ENCODE peak calls at places on chromosomes 4 and X, in four cellular contexts. V is cardiac muscle cell, D is AG04449, F is brain microvascular endothelial cell. R is an unnamed sample.

GRCh38 chrX:69028761-69029120 is 136.5 kb downstream of the PJA1 start:
- DNase-seq in D (no peak), V (no peak), F (no peak), R (no peak)

GRCh38 chr4:159390648-159391047 is 287.8 kb downstream of the RAPGEF2 start:
- DNase-seq in D (peak), F (peak), V (no peak), R (peak)

GRCh38 chr4:186400676-186401075 is 134.7 kb downstream of the F11 start:
- DNase-seq in D (no peak), V (no peak), F (peak), R (peak)

GRCh38 chr4:113476800-113477199 is 284.7 kb downstream of the CAMK2D start:
- DNase-seq in V (no peak), F (no peak), D (no peak), R (no peak)

GRCh38 chrX:54891573-54891972 is 29.1 kb upstream of the TRO start:
- DNase-seq in F (peak), V (peak), D (peak), R (peak)

GRCh38 chr4:37767546-37767945 is 58.9 kb upstream of the PGM2 start:
- DNase-seq in F (peak), V (no peak), D (no peak), R (peak)

GRCh38 chr4:170089743-170090666 is at the start of gene AADAT:
- DNase-seq in V (peak), F (peak), D (no peak), R (peak)

GRCh38 chr4:83889802-83890201 is 353.9 kb downstream of the GPAT3 start:
- DNase-seq in D (peak), F (peak), V (no peak), R (peak)

GRCh38 chrX:23907106-23907495 is 637 bp downstream of the APOO start:
- DNase-seq in F (no peak), D (no peak), V (peak), R (no peak)

GRCh38 chr4:53016099-53016498 is 154.0 kb downstream of the RASL11B start:
- DNase-seq in D (no peak), V (no peak), F (no peak), R (no peak)

GRCh38 chr4:125551451-125551850 is 236.7 kb downstream of the FAT4 start:
- DNase-seq in D (no peak), F (no peak), V (no peak), R (no peak)

GRCh38 chrX:110795645-110796510 is at the start of gene CHRDL1:
- DNase-seq in V (peak), D (no peak), F (no peak), R (no peak)

GRCh38 chr4:13988347-13989265 is 361.1 kb upstream of the BOD1L1 start:
- DNase-seq in V (no peak), D (peak), F (peak), R (peak)

GRCh38 chr4:74473155-74473811 is 28.3 kb downstream of the AREG start:
- DNase-seq in F (peak), V (no peak), D (peak), R (peak)

GRCh38 chr4:1993169-1993516 is 15.6 kb downstream of the NELFA start:
- DNase-seq in F (no peak), V (no peak), D (no peak), R (no peak)

GRCh38 chr4:1578968-1579833 is 104.9 kb downstream of the FAM53A start:
- DNase-seq in D (no peak), F (peak), V (peak), R (peak)

GRCh38 chr4:12729384-12729783 is 754.8 kb downstream of the RAB28 start:
- DNase-seq in V (peak), D (no peak), F (no peak), R (peak)

GRCh38 chrX:119004920-119005524 is 30.6 kb downstream of the LONRF3 start:
- DNase-seq in V (peak), D (no peak), F (peak), R (peak)

GRCh38 chrX:47176101-47176740 is 17.4 kb upstream of the UBA1 start:
- DNase-seq in F (no peak), V (no peak), D (no peak), R (no peak)

GRCh38 chr4:89609756-89610155 is 227.2 kb downstream of the SNCA start:
- DNase-seq in V (no peak), D (no peak), F (no peak), R (no peak)

GRCh38 chrX:111041018-111041462 is 55.0 kb upstream of the PAK3 start:
- DNase-seq in D (peak), V (no peak), F (peak), R (peak)

GRCh38 chr4:26583538-26583864 is 383 bp upstream of the TBC1D19 start:
- DNase-seq in V (no peak), F (no peak), D (no peak), R (no peak)

GRCh38 chr4:3767569-3768288 is 1.5 kb downstream of the ADRA2C start:
- DNase-seq in F (no peak), D (no peak), V (peak), R (peak)
- H3K4me3 ChIP-seq in F (no peak), D (no peak), V (no peak), R (no peak)

GRCh38 chr4:107034091-107034698 is 1.9 kb downstream of the DKK2 start:
- DNase-seq in D (no peak), V (peak), F (peak), R (no peak)
- TF ChIP-seq CTCF in D (peak), V (peak), F (peak), R (no peak)

DNA sequence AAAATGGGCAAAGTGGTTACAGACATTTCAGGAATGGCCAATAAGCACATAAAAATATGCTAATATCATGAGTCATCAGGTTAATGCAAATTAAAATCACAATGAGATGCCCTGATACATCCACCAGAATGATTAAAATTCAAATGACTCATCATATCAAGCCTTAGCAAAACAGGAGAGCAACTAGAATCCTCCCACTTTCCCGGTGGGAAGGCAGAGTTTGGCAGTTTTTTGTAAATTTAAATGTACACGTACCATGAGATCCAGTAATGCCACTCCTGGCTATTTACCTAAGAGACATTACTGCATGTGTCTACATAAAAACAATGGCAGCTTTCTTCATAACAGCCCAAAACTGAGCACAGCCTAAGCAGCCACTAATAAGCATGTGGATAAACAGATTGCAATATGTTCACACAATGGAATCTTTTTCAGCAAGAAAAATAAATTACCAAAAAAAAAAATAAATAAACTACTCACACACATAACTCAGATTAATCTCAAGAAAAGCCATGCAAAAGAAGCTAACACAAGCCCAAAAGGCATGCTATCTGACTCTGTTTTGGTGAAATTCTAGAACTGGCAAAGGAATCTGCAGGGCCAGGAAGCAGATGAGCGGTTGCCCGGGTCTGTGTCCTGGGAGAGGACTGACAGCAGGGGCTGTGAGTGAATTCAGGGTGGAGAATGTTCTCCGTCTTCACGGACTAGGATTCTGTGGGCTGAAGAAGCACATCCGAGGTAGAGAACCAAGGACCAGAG is 48.8 kb downstream of the AFAP1 start:
- DNase-seq in V (no peak), D (peak), F (no peak), R (peak)
- H3K4me3 ChIP-seq in V (no peak), D (no peak), F (no peak), R (no peak)

DNA sequence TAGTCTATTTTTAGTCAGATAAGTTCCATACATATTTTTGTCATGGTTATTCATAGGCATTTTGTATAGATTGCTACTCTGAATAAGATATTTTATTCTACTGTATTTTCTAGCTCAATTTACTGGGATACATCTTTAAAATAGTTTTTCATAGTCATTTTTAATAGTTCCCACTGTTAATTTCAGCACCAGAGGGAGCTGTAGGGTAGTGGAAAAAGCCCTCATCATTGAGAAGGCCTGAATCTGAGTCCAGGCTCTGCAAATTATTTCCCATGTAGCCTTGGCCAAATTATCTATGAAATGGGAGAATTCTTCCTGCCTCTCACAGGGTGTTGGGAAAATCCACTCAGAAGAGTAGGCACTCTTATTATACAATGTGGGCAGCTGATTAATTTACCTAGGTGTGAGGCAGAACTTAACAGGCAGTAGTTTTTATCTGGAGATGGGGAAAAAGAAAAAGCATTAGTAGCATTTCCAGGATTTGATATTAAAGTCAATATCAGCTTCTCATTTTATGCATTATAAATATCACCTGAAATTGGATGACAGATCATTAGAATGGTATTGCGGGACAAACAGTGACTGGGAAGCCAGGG is 102.9 kb upstream of the PAQR3 start:
- DNase-seq in D (no peak), F (peak), V (peak), R (peak)
- TF ChIP-seq CTCF in D (peak), F (peak), V (peak), R (peak)

GRCh38 chrX:1212532-1212931 is at the start of gene CRLF2:
- DNase-seq in D (no peak), F (no peak), V (no peak), R (no peak)
- H3K4me3 ChIP-seq in D (no peak), F (no peak), V (no peak), R (no peak)

DNA sequence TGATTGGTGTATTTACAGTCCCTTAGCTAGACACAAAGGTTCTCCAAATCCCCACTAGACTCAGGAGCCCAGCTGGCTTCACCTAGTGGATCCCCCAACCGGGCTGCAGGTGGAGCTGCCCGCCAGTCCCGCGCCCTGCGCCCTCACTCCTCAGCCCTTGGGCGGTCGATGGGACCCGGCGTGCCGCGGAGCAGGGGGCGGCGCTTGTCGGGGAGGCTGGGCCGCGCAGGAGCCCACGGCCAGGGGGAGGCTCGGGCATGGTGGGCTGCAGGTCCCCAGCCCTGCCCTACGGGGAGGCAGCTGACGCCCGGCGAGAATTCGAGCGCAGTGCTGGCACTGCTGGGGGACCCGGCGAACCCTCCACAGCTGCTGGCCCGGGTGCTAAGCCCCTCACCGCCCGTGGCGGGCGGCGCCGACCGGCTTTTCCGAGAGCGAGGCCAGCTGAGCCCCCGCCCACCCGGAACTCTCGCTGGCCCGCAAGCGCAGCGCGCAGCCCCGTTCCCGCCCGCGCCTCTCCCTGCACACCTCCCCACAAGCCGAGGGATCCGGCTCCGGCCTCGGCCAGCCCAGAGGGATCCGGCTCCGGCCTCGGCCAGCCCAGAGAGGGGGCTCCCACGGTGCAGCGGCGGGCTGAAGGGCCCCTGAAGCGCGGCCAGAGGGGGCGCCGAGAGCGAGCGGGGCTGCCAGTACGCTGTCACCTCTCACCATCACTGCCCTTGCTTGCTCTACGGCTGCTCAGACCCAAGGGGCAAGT is 39.4 kb downstream of the WFS1 start:
- DNase-seq in V (peak), D (no peak), F (no peak), R (no peak)
- TF ChIP-seq CTCF in V (peak), D (no peak), F (no peak), R (no peak)

GRCh38 chr4:70836081-70836480 is 3.6 kb downstream of the GRSF1 start:
- DNase-seq in D (no peak), F (no peak), V (no peak), R (no peak)
- H3K4me3 ChIP-seq in D (no peak), F (no peak), V (no peak), R (no peak)